ENCODE peak calls at places on chromosomes 16 and 17, in seven cellular contexts. R is ovary, B is prostate gland, C is A549, G is choroid plexus epithelial cell, U is fibroblast of lung, O is left lung. I is an unnamed sample.

GRCh38 chr16:22926105-22926751 is 112.3 kb downstream of the HS3ST2 start:
- DNase-seq in O (no peak), G (no peak), B (no peak), C (no peak), U (no peak), R (no peak), I (no peak)

GRCh38 chr17:3574231-3574630 is 16.6 kb upstream of the TRPV3 start:
- DNase-seq in R (no peak), U (no peak), G (no peak), C (no peak), B (no peak), O (peak), I (no peak)

GRCh38 chr16:51937771-51938170 is 609.2 kb downstream of the TOX3 start:
- DNase-seq in B (no peak), O (no peak), R (no peak), C (no peak), G (peak), U (no peak), I (no peak)

GRCh38 chr16:85370881-85371651 is 242.1 kb upstream of the GSE1 start:
- DNase-seq in U (peak), R (no peak), B (peak), C (no peak), G (no peak), O (peak), I (peak)

GRCh38 chr16:27335349-27336052 is 21.7 kb downstream of the IL4R start:
- DNase-seq in B (no peak), U (no peak), O (no peak), R (no peak), G (no peak), C (no peak), I (peak)

GRCh38 chr17:80115159-80115558 is 13.8 kb downstream of the GAA start:
- DNase-seq in U (no peak), B (no peak), C (no peak), O (no peak), G (no peak), R (no peak), I (no peak)

GRCh38 chr17:50944054-50944901 is 78.1 kb upstream of the TOB1 start:
- DNase-seq in R (peak), O (peak), B (peak), C (peak), G (peak), U (peak), I (peak)

GRCh38 chr16:14677627-14678026 is 16.5 kb downstream of the PLA2G10 start:
- DNase-seq in C (no peak), B (no peak), U (no peak), R (no peak), G (no peak), O (no peak), I (no peak)

GRCh38 chr17:13597723-13598347 is 3.9 kb downstream of the HS3ST3A1 start:
- DNase-seq in G (peak), B (peak), R (no peak), U (peak), O (no peak), C (peak), I (peak)

GRCh38 chr17:74089869-74090464 is 113.5 kb upstream of the RPL38 start:
- DNase-seq in R (no peak), C (peak), B (peak), O (no peak), U (peak), G (peak), I (peak)

GRCh38 chr17:82110298-82110697 is 12.3 kb upstream of the FASN start:
- DNase-seq in R (no peak), G (no peak), B (peak), U (no peak), O (no peak), C (peak), I (no peak)

GRCh38 chr16:3166505-3166886 is 21.5 kb upstream of the OR1F1 start:
- DNase-seq in U (no peak), O (no peak), C (no peak), B (no peak), R (no peak), G (no peak), I (no peak)

GRCh38 chr17:35094902-35095301 is 24.8 kb downstream of the RAD51D start:
- DNase-seq in B (no peak), R (no peak), C (no peak), G (peak), O (no peak), U (peak), I (peak)

GRCh38 chr16:10937068-10937859 is 5.0 kb downstream of the DEXI start:
- DNase-seq in B (peak), C (no peak), U (no peak), O (no peak), R (no peak), G (no peak), I (no peak)
- H3K4me3 ChIP-seq in B (no peak), C (no peak), U (no peak), O (peak), R (no peak), G (no peak), I (no peak)

GRCh38 chr17:75756451-75757085 is 8.4 kb downstream of the GALK1 start:
- DNase-seq in U (no peak), B (no peak), G (no peak), R (no peak), C (no peak), O (peak), I (no peak)

GRCh38 chr17:75757086-75757681 is 7.8 kb downstream of the GALK1 start:
- DNase-seq in B (no peak), U (no peak), O (peak), G (no peak), C (no peak), R (no peak), I (no peak)

GRCh38 chr17:75759457-75759856 is 5.5 kb downstream of the GALK1 start:
- DNase-seq in R (no peak), C (no peak), U (no peak), G (no peak), B (peak), O (no peak), I (no peak)

GRCh38 chr17:75755990-75756389 is 9.0 kb downstream of the GALK1 start:
- DNase-seq in C (no peak), G (no peak), B (no peak), O (peak), R (no peak), U (no peak), I (no peak)

DNA sequence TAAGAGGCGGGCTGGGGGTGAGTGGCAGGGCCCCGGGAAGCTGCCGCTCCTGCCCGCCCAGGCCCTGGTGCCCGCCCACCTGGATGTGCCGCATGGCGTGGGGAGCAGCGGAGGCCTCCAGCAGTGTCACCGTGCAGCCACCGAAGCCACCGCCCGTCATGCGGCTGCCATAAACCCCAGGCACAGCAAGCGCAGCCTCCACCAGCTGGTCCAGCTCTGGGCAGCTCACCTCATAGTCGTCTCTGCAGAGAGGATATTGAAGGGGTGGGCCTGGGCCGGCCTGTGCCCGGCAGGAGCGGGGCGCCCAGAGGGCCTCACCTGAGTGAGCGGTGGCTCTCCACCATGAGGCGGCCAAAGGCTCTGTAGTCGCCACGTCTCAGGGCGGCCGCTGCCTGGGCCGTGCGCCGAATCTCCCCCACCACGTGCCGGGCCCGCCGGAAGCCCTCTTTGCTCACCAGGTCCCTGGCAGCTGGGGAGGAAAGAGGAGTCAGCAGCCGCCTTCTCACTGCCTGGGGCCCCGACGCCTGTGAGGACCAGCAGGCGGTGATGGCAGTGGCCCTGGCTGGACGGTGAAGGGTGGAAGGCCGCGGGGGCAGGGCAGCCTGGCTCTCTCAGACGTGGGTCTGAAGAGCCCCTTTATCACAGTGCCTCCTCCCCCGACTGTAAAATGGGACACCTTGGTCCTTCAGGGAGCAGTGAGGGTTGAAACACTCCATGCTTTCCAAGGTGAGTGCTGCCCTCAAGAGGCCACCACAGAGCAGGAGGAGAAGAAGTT is 6.7 kb downstream of the GALK1 start:
- DNase-seq in G (no peak), C (no peak), U (no peak), O (peak), B (no peak), R (no peak), I (no peak)
- TF ChIP-seq CTCF in G (peak), C (peak), U (no peak), O (no peak), B (no peak), R (no peak), I (peak)

GRCh38 chr17:66290097-66290722 is 12.2 kb upstream of the PRKCA start:
- DNase-seq in O (no peak), R (no peak), C (no peak), B (no peak), G (no peak), U (no peak), I (no peak)
- H3K4me3 ChIP-seq in O (no peak), R (no peak), C (no peak), B (no peak), G (no peak), U (no peak), I (no peak)

GRCh38 chr16:12548270-12548983 is 255.3 kb downstream of the CPPED1 start:
- DNase-seq in O (no peak), C (no peak), B (no peak), G (no peak), R (no peak), U (no peak), I (no peak)
- TF ChIP-seq CTCF in O (no peak), C (no peak), B (no peak), G (no peak), R (no peak), U (no peak), I (no peak)

DNA sequence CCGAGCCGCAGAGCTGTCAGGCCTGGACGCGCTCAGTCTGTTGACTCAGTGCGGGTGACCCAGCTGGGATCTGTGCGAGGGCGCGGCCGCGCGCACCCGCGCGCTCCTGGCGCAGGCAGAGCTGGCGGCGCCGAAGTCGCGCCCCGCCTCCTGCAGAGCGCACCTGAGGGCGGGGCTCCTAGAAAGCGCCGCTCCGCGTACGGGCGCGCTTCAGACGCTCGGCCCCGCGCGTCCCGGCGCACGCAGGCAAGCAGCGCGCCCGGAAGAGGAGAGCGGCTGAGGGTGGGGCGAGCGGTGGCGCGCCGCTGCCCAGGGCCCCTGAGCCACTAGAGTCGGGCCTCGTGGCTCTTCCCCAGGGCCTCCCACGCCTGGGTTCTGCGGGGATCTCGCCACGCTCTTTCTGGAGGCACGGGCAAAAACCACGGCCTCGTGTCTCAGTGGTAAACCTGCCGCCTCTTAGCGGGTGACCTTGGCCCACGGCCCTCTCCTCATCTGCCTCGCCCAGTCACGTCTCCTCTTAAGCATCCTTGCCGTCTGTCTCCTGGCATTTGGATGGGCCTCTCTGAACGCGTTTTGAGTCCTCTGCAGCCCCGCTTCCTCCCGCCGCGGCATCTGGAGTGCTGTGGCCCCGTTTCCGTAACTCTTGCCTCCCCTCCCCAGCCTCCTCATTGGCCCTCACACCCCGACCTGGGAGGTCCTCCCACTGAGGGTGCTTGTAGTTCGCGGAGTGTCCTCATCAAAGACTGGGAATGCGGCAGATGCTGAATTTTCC is at the start of gene ABCA5:
- DNase-seq in B (peak), R (peak), O (peak), C (peak), G (peak), U (peak), I (peak)
- H3K4me3 ChIP-seq in B (peak), R (peak), O (peak), C (peak), G (peak), U (peak), I (peak)

GRCh38 chr16:1538804-1539520 is 5.5 kb downstream of the TMEM204 start:
- DNase-seq in R (no peak), B (no peak), O (peak), G (no peak), U (no peak), C (no peak), I (no peak)
- TF ChIP-seq CTCF in R (no peak), B (no peak), O (no peak), G (no peak), U (no peak), C (peak), I (no peak)